ENCODE peak calls at places on chromosomes 16 and 17, in five cellular contexts. A is HCT116, Z is endothelial cell of umbilical vein, M is neural progenitor cell, E is mammary epithelial cell. U is an unnamed sample.

GRCh38 chr17:63447688-63448005 is 1.5 kb upstream of the CYB561 start:
- DNase-seq in A (no peak), M (no peak), E (no peak), Z (peak; percentile 77), U (no peak)

GRCh38 chr17:67139289-67139688 is 94.9 kb downstream of the CACNG1 start:
- DNase-seq in E (no peak), Z (no peak), M (no peak), A (no peak), U (no peak)

GRCh38 chr17:61595418-61595817 is 4.4 kb upstream of the NACA2 start:
- DNase-seq in A (no peak), M (no peak), E (no peak), Z (no peak), U (no peak)

GRCh38 chr17:82977586-82977985 is 101.8 kb upstream of the METRNL start:
- DNase-seq in M (no peak), Z (no peak), E (no peak), A (no peak), U (no peak)

GRCh38 chr17:61809816-61810392 is 53.4 kb downstream of the BRIP1 start:
- DNase-seq in M (no peak), Z (no peak), A (no peak), E (peak; percentile 52), U (no peak)

GRCh38 chr17:22510504-22510903 is 818.2 kb downstream of the KCNJ18 start:
- DNase-seq in M (no peak), Z (no peak), E (no peak), A (no peak), U (no peak)

GRCh38 chr16:81625544-81626152 is 153.4 kb upstream of the PLCG2 start:
- DNase-seq in A (no peak), E (peak; percentile 91), Z (peak; percentile 96), M (no peak), U (no peak)

GRCh38 chr16:53974484-53975115 is 270.6 kb downstream of the FTO start:
- DNase-seq in Z (no peak), M (no peak), E (no peak), A (no peak), U (no peak)

GRCh38 chr16:1028056-1028455 is 44.5 kb upstream of the SSTR5 start:
- DNase-seq in Z (no peak), M (no peak), E (no peak), A (no peak), U (no peak)

GRCh38 chr17:35889818-35890773 is 9.9 kb upstream of the CCL5 start:
- DNase-seq in Z (peak; percentile 52), E (peak; percentile 57), M (peak; percentile 11), A (no peak), U (peak; percentile 79)

GRCh38 chr16:20774703-20775362 is 11.0 kb downstream of the ACSM3 start:
- DNase-seq in Z (peak; percentile 70), M (peak; percentile 76), A (peak; percentile 68), E (peak; percentile 68), U (peak; percentile 71)

GRCh38 chr16:81094771-81095251 is 1.4 kb downstream of the GCSH start:
- DNase-seq in E (no peak), A (no peak), Z (no peak), M (no peak), U (no peak)

GRCh38 chr16:57100445-57100844 is 8.1 kb downstream of the CPNE2 start:
- DNase-seq in E (no peak), A (no peak), Z (no peak), M (no peak), U (no peak)

GRCh38 chr16:19967561-19967960 is 82.9 kb upstream of the GPRC5B start:
- DNase-seq in Z (no peak), A (no peak), E (no peak), M (peak; percentile 19), U (peak; percentile 0)

GRCh38 chr17:39939588-39940419 is 12.3 kb downstream of the LRRC3C start:
- DNase-seq in M (peak; percentile 58), Z (peak; percentile 31), A (no peak), E (peak; percentile 76), U (peak; percentile 68)

GRCh38 chr17:47310186-47310733 is 13.5 kb upstream of the EFCAB13 start:
- DNase-seq in E (no peak), Z (no peak), M (peak; percentile 19), A (no peak), U (no peak)

GRCh38 chr17:81682565-81683207 is 911 bp downstream of the ARL16 start:
- DNase-seq in A (no peak), M (peak; percentile 44), E (no peak), Z (no peak), U (no peak)
- H2AFZ ChIP-seq in A (no peak overlapping the region), M (no peak overlapping the region), E (peak overlapping the region; percentile 85), Z (peak overlapping the region; percentile 39), U (peak overlapping the region; percentile 64)

DNA sequence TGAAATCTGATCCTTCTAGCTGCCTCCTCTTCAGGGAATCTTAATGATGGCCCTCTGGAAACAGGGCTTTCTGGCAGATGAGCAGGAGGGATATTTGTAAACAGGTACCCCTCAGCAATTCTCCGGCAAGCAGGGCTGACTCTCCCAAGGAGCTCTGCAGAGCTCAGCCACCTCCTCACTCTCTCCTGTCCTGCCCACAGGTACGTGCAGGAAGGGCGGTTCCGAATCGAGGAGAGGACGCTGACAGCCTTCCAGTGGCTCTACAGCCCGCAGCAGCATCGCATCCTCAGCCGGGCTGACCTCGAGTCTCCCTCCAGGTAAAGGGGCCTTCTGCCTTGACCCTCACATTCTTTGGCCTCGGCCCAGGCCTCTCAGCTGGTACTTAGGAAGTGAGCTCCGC is 20.7 kb upstream of the CCDC92B start:
- DNase-seq in M (no peak), Z (no peak), A (no peak), E (no peak), U (no peak)
- H2AFZ ChIP-seq in M (peak overlapping the region; percentile 45), Z (no peak overlapping the region), A (no peak overlapping the region), E (no peak overlapping the region), U (no peak overlapping the region)

DNA sequence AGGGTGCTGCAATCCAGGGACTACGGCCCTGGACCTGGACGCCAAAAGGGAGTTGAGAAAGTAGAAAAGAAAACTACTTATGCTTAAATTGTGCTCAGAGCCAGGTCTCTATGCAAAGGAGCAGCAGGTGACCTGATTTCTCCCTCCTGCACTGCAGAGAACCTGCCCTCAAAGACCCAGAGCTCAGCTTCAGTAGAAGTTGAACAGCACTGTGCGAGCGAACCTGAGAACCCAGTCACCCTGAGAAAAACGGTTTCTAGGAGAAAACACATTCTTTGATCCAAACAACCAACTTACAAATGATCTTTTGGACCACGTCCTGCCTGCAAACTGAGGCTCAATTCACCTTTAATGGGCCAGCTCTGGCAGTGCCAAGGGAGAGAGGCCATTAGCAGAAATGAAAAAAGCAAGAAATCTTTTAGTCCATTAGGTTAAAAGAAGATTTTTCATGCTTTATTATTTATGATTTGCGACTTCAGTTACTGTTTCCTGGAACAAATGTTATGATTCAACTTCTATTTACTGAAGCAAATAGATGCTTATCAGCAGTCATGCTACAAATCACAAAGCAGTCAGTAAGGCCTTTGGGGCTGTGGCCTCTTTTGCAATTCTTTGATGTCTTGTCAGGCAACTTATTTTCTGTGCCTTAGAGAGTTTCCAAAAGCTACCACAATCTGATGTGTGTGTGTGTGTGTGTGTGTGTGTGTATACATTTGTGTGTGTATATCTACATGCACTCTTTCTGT is 65.7 kb upstream of the LRRC37A3 start:
- DNase-seq in A (no peak), E (peak; percentile 50), M (no peak), Z (peak; percentile 34), U (peak; percentile 59)
- H2AFZ ChIP-seq in A (no peak overlapping the region), E (no peak overlapping the region), M (no peak overlapping the region), Z (peak overlapping the region; percentile 39), U (no peak overlapping the region)

GRCh38 chr17:70074991-70075390 is at the start of gene KCNJ16:
- DNase-seq in A (no peak), E (no peak), M (no peak), Z (no peak), U (peak; percentile 89)
- H2AFZ ChIP-seq in A (no peak within 1 kb of the TSS), E (peak within 1 kb of the TSS; percentile 57), M (no peak within 1 kb of the TSS), Z (no peak within 1 kb of the TSS), U (peak within 1 kb of the TSS; percentile 9)

U was measured in hepatocyte.